ENCODE peak calls at places on chromosomes 5 and 9, in five cellular contexts. Z is neural progenitor cell, K is GM23248, X is MM.1S, V is HCT116. U is an unnamed sample.

GRCh38 chr9:91775011-91775707 is 174.9 kb downstream of the ROR2 start:
- DNase-seq in Z (peak), K (peak), X (peak), V (peak), U (peak)

GRCh38 chr5:3059488-3059887 is 308.0 kb upstream of the IRX2 start:
- DNase-seq in Z (no peak), K (no peak), X (no peak), V (no peak), U (no peak)

GRCh38 chr5:91469517-91470165 is 86.5 kb upstream of the ARRDC3 start:
- DNase-seq in Z (no peak), K (no peak), X (no peak), V (no peak), U (peak)

GRCh38 chr9:131603199-131603598 is 57.9 kb downstream of the PRRT1B start:
- DNase-seq in Z (no peak), K (no peak), X (no peak), V (no peak), U (no peak)

GRCh38 chr9:136088481-136088938 is 6.6 kb downstream of the NACC2 start:
- DNase-seq in Z (peak), K (no peak), X (no peak), V (no peak), U (no peak)

GRCh38 chr9:13369426-13369825 is 89.9 kb upstream of the MPDZ start:
- DNase-seq in Z (peak), K (no peak), X (no peak), V (no peak), U (no peak)

GRCh38 chr9:35748858-35749514 is at the start of the genes GBA2 and RGP1:
- DNase-seq in Z (peak), K (peak), X (peak), V (peak), U (peak)

GRCh38 chr5:35436441-35437057 is 181.1 kb upstream of the SPEF2 start:
- DNase-seq in Z (peak), K (peak), X (peak), V (peak), U (peak)

GRCh38 chr5:10689391-10690081 is 71.5 kb downstream of the DAP start:
- DNase-seq in Z (peak), K (peak), X (peak), V (no peak), U (peak)

GRCh38 chr5:77843570-77844407 is 67.7 kb upstream of the TBCA start:
- DNase-seq in Z (peak), K (peak), X (no peak), V (no peak), U (no peak)

GRCh38 chr5:179549973-179550510 is 312 bp upstream of the RUFY1 start:
- DNase-seq in Z (no peak), K (peak), X (no peak), V (no peak), U (peak)

GRCh38 chr5:172497591-172498255 is 43.4 kb upstream of the SH3PXD2B start:
- DNase-seq in Z (no peak), K (no peak), X (no peak), V (no peak), U (no peak)

GRCh38 chr5:74667396-74667795 is 17.6 kb upstream of the HEXB start:
- DNase-seq in Z (no peak), K (peak), X (no peak), V (no peak), U (no peak)

GRCh38 chr5:76999451-76999850 is 30.8 kb upstream of the AGGF1 start:
- DNase-seq in Z (no peak), K (peak), X (no peak), V (no peak), U (peak)

GRCh38 chr9:125460883-125461475 is 199.4 kb downstream of the GAPVD1 start:
- DNase-seq in Z (no peak), K (peak), X (no peak), V (no peak), U (no peak)

GRCh38 chr5:35677878-35678277 is 60.2 kb downstream of the SPEF2 start:
- DNase-seq in Z (no peak), K (no peak), X (no peak), V (no peak), U (no peak)

GRCh38 chr9:23278566-23278965 is 547.5 kb downstream of the ELAVL2 start:
- DNase-seq in Z (no peak), K (no peak), X (no peak), V (no peak), U (no peak)
- H3K9ac ChIP-seq in Z (no peak), K (no peak), X (no peak), V (no peak), U (no peak)

GRCh38 chr9:106964822-106965525 is 102.0 kb downstream of the ZNF462 start:
- DNase-seq in Z (no peak), K (peak), X (peak), V (no peak), U (peak)
- TF ChIP-seq EZH2phosphoT487 in Z (no peak), K (no peak), X (no peak), V (no peak), U (no peak)

GRCh38 chr5:176744584-176744965 is 65.8 kb upstream of the UNC5A start:
- DNase-seq in Z (peak), K (no peak), X (no peak), V (no peak), U (peak)

GRCh38 chr5:176743828-176744583 is 66.4 kb upstream of the UNC5A start:
- DNase-seq in Z (no peak), K (no peak), X (no peak), V (no peak), U (no peak)

GRCh38 chr5:176741566-176742211 is 68.7 kb upstream of the UNC5A start:
- DNase-seq in Z (no peak), K (no peak), X (no peak), V (no peak), U (no peak)

GRCh38 chr5:176742246-176743105 is 67.9 kb upstream of the UNC5A start:
- DNase-seq in Z (no peak), K (no peak), X (no peak), V (no peak), U (no peak)

GRCh38 chr5:176743136-176743827 is 67.1 kb upstream of the UNC5A start:
- DNase-seq in Z (peak), K (peak), X (no peak), V (no peak), U (no peak)
- TF ChIP-seq EZH2 in Z (no peak), K (peak), X (no peak), V (no peak), U (no peak)

GRCh38 chr5:63959177-63959982 is 2.9 kb downstream of the HTR1A start:
- DNase-seq in Z (peak), K (no peak), X (no peak), V (no peak), U (peak)
- H3K9ac ChIP-seq in Z (no peak), K (no peak), X (no peak), V (no peak), U (no peak)

GRCh38 chr5:82641362-82641988 is 363.3 kb upstream of the RPS23 start:
- DNase-seq in Z (peak), K (peak), X (peak), V (peak), U (peak)
- TF ChIP-seq EZH2phosphoT487 in Z (no peak), K (no peak), X (no peak), V (no peak), U (no peak)

DNA sequence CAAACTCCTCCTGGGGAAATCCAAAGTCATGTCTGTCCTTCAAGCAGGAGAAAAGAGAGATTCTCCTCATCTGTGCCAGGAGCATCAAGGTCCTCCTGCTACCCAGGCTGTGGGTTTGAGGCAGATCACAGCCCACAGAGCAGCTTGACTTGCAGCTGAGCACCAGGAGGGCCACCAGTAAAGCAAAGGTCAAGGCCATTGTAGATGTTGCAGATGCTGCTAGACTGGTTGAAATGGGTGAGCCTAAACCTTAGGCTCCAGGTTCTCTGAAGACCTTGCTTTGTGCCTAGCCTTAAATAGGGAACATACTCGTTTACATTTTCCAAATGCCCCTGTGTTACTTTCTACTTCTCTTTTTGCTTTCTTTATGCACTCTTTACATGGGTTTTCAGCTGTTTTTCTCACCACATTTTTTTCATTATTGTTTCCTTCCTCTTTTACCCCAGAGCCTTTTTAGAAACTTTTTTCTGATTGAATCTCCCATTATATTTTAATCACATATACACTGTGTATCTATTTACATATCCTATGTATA is at the start of gene IFNA2:
- DNase-seq in Z (no peak), K (no peak), X (no peak), V (no peak), U (no peak)
- TF ChIP-seq EZH2 in Z (no peak), K (no peak), X (no peak), V (no peak), U (no peak)

U was measured in PC-3.